ENCODE peak calls at places on chromosome 21, in ten cellular contexts. I is stimulated activated CD8-positive, alpha-beta memory T cell treated with anti-CD3 and anti-CD28 coated beads, Interleukin-4, amount 100 ng/mL, for 1 hour; K is testis; E is stimulated activated CD4-positive, alpha-beta T cell treated with anti-CD3 and anti-CD28 coated beads, TNF-alpha, amount 100 ng/mL, for 48 hours; W is left ventricle myocardium inferior; C is activated T-helper 2 cell treated with anti-CD3 and anti-CD28 coated beads, Interferon-gamma antibody, Interleukin-2, Interleukin-4, amounts not matched to agents 10 μg/mL and 5 μg/mL and 100 μg/mL, durations not matched to agents 14 hours and 24 hours and 36 hours; J is ELR; H is dermis blood vessel endothelial cell; O is right lobe of liver; L is choroid plexus epithelial cell. Z is an unnamed sample.

GRCh38 chr21:46120301-46121285 is 22.7 kb downstream of the COL6A2 start:
- DNase-seq in W (peak; percentile 13), E (no peak), L (no peak), I (no peak), J (no peak), H (no peak), K (peak; percentile 6), O (peak; percentile 18), C (no peak), Z (no peak)

GRCh38 chr21:34537838-34538237 is 25.8 kb upstream of the KCNE1 start:
- DNase-seq in O (no peak), C (no peak), E (no peak), H (no peak), L (no peak), W (no peak), I (no peak), J (no peak), K (no peak), Z (no peak)

GRCh38 chr21:37005548-37006242 is 807 bp upstream of the RIPPLY3 start:
- DNase-seq in K (no peak), H (no peak), I (no peak), E (no peak), L (no peak), O (no peak), C (no peak), J (no peak), W (no peak), Z (no peak)

GRCh38 chr21:20997633-20998455 is at the start of gene NCAM2:
- DNase-seq in W (peak; percentile 79), K (peak; percentile 81), J (peak; percentile 85), O (peak; percentile 70), E (peak; percentile 31), H (peak; percentile 20), I (peak; percentile 17), C (peak; percentile 37), L (peak; percentile 89), Z (peak; percentile 51)

GRCh38 chr21:33368124-33368523 is 35.1 kb upstream of the IFNGR2 start:
- DNase-seq in W (no peak), K (no peak), C (no peak), L (no peak), J (no peak), I (no peak), H (no peak), E (no peak), O (no peak), Z (peak; percentile 61)

GRCh38 chr21:45974073-45975016 is 7.2 kb upstream of the COL6A1 start:
- DNase-seq in I (no peak), K (no peak), H (peak; percentile 47), J (peak; percentile 87), O (peak; percentile 55), L (peak; percentile 78), C (no peak), E (no peak), W (peak; percentile 70), Z (no peak)

GRCh38 chr21:30194701-30195299 is 21.1 kb downstream of the CLDN8 start:
- DNase-seq in J (peak; percentile 4), O (no peak), W (no peak), E (no peak), H (no peak), C (no peak), L (peak; percentile 74), I (no peak), K (peak; percentile 42), Z (peak; percentile 4)

GRCh38 chr21:33731447-33731846 is 89.1 kb downstream of the ITSN1 start:
- DNase-seq in I (no peak), W (no peak), O (no peak), L (peak; percentile 52), E (no peak), J (peak; percentile 36), H (no peak), K (no peak), C (no peak), Z (no peak)

GRCh38 chr21:44405948-44406872 is 49.1 kb upstream of the LRRC3 start:
- DNase-seq in I (no peak), W (no peak), C (no peak), L (peak; percentile 13), H (no peak), K (peak; percentile 9), O (no peak), E (no peak), J (peak; percentile 86), Z (no peak)

GRCh38 chr21:44593598-44594405 is 1.5 kb upstream of the KRTAP10-6 start:
- DNase-seq in E (no peak), O (peak; percentile 70), J (no peak), H (no peak), W (no peak), I (no peak), C (no peak), K (no peak), L (no peak), Z (no peak)

GRCh38 chr21:33042812-33043211 is 17.1 kb downstream of the OLIG2 start:
- DNase-seq in J (peak; percentile 90), W (no peak), I (no peak), H (peak; percentile 75), L (peak; percentile 86), C (no peak), O (no peak), K (no peak), E (no peak), Z (no peak)

GRCh38 chr21:36640260-36641244 is 58.4 kb upstream of the SIM2 start:
- DNase-seq in W (no peak), O (no peak), E (no peak), H (peak; percentile 24), L (peak; percentile 18), I (no peak), C (no peak), K (no peak), J (no peak), Z (no peak)

Z was measured in HL-60.